ENCODE peak calls at places on chromosomes 5 and 9, in six cellular contexts. W is cardiac muscle cell, F is left ventricle myocardium inferior, Z is neuronal stem cell, M is ovary, J is foreskin keratinocyte. N is an unnamed sample. For H3K4me1, the result is how much of the 10 kb centered on the place peaks cover.

GRCh38 chr5:100479079-100479688 is 56.0 kb upstream of the FAM174A start:
- DNase-seq in F (no peak), W (peak), Z (peak), J (peak), M (no peak), N (no peak)

GRCh38 chr9:114894801-114895433 is 35.5 kb downstream of the TNFSF8 start:
- DNase-seq in J (peak), W (no peak), F (no peak), Z (no peak), M (no peak), N (no peak)

GRCh38 chr5:37569466-37569865 is 190.3 kb downstream of the WDR70 start:
- DNase-seq in Z (no peak), M (no peak), J (no peak), F (no peak), W (no peak), N (no peak)

GRCh38 chr5:139394123-139394653 is 716 bp downstream of the PROB1 start:
- DNase-seq in F (peak), J (no peak), W (peak), Z (no peak), M (no peak), N (no peak)

GRCh38 chr9:69044226-69045219 is 9.0 kb downstream of the FXN start:
- DNase-seq in W (peak), M (no peak), F (no peak), J (no peak), Z (no peak), N (no peak)

GRCh38 chr5:91162534-91163381 is 220.4 kb downstream of the ARRDC3 start:
- DNase-seq in W (no peak), M (no peak), Z (peak), F (peak), J (peak), N (peak)

GRCh38 chr5:168948746-168949145 is 352.2 kb downstream of the SLIT3 start:
- DNase-seq in J (no peak), M (no peak), F (no peak), Z (no peak), W (no peak), N (no peak)

GRCh38 chr5:10077721-10078551 is 171.8 kb downstream of the ATPSCKMT start:
- DNase-seq in Z (no peak), J (no peak), M (no peak), F (no peak), W (peak), N (no peak)

GRCh38 chr9:86700601-86701000 is 246.7 kb downstream of the GAS1 start:
- DNase-seq in Z (no peak), F (peak), J (no peak), M (peak), W (no peak), N (no peak)

GRCh38 chr5:107820339-107820880 is 149.7 kb upstream of the EFNA5 start:
- DNase-seq in W (no peak), J (no peak), F (no peak), Z (no peak), M (no peak), N (no peak)

GRCh38 chr5:117424559-117424958 is 849.9 kb upstream of the SEMA6A start:
- DNase-seq in M (no peak), W (no peak), Z (no peak), F (no peak), J (no peak), N (no peak)

GRCh38 chr9:85212209-85212608 is 529.5 kb downstream of the AGTPBP1 start:
- DNase-seq in M (no peak), F (no peak), W (no peak), Z (no peak), J (peak), N (no peak)

GRCh38 chr5:176529116-176529823 is 7.9 kb downstream of the RNF44 start:
- DNase-seq in F (no peak), M (no peak), W (no peak), J (no peak), Z (no peak), N (no peak)

GRCh38 chr5:156435101-156435500 is 108.1 kb downstream of the SGCD start:
- DNase-seq in Z (no peak), J (no peak), F (no peak), M (no peak), W (no peak), N (no peak)

GRCh38 chr9:137176302-137177182 is 4.7 kb upstream of the TMEM210 start:
- DNase-seq in W (peak), J (no peak), Z (no peak), F (no peak), M (no peak), N (no peak)

GRCh38 chr9:110048976-110049698 is 158.8 kb downstream of the C9orf152 start:
- DNase-seq in J (no peak), M (no peak), Z (no peak), W (no peak), F (no peak), N (no peak)

GRCh38 chr9:110047955-110048472 is 159.9 kb downstream of the C9orf152 start:
- DNase-seq in M (no peak), W (peak), J (no peak), Z (no peak), F (peak), N (no peak)

GRCh38 chr9:110048473-110048975 is 159.4 kb downstream of the C9orf152 start:
- DNase-seq in M (peak), J (no peak), Z (peak), W (peak), F (peak), N (peak)

GRCh38 chr9:110050925-110051355 is 157.0 kb downstream of the C9orf152 start:
- DNase-seq in Z (no peak), W (no peak), M (no peak), J (peak), F (no peak), N (peak)

DNA sequence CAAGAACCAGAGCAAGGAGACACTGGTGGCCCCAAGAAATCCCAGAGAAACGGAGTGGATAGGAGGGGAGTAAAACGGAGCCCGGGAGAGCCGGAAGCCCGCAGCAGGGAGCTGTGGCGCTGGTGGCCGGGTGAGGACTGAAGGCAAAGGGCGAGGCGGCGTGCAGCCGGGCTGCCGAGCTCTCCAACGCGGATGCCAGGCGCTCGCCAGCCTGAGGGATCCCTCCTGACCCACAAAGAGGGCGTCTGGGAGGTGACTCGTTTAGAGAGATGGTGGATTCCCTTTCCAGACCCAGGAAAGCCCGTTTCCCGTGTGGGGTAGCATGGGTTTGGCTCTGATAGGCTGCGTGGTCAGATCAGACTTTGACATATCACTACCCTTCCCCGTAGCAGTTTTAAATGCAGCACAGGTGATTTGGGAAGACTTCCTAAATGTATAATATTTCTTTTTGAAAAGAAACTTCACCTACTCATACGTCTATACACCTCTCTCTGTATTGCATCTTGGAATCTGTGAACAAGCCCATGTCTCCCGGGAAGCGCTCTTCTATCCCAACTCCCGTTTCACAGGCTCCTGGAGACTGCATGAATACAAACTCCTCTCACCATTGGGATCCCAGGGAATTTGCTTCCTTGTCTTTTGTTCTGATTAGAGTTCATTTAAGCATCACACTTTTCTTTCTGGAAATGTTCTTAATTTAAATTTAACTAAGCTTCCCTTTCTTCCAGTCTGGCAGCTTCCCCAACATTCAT is 158.1 kb downstream of the C9orf152 start:
- DNase-seq in J (no peak), W (peak), M (peak), F (peak), Z (no peak), N (peak)
- H3K4me1 ChIP-seq in J (under half), W (under half), M (under half), F (half or more), Z (under half), N (under half)

DNA sequence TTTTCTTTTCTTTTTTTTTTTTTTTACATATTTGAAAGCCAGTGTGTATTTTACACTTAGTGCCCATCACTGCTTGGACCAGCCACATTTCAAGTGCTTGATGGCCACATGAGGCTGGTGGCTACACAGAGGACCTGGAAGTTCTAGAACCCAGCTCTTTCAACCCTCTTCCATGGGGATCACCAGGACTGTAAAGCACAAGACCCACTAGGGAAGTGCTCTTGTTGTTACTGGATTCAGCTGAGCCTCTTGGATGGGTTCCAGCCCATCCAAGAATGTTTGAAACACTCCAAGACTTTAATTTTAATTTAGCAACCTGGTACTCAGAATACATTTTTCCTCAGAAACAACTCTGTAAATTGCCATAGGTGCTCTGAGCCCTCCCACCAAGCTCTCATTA is 212.6 kb downstream of the HSD17B3 start:
- DNase-seq in F (no peak), Z (no peak), M (no peak), W (no peak), J (no peak), N (no peak)
- H3K27ac ChIP-seq in F (no peak), Z (no peak), M (no peak), W (no peak), J (no peak), N (no peak)

GRCh38 chr5:132260051-132260450 is 2.6 kb downstream of the PDLIM4 start:
- DNase-seq in J (peak), F (no peak), W (no peak), M (no peak), Z (no peak), N (no peak)
- H3K4me1 ChIP-seq in J (under half), F (half or more), W (under half), M (under half), Z (under half), N (half or more)

DNA sequence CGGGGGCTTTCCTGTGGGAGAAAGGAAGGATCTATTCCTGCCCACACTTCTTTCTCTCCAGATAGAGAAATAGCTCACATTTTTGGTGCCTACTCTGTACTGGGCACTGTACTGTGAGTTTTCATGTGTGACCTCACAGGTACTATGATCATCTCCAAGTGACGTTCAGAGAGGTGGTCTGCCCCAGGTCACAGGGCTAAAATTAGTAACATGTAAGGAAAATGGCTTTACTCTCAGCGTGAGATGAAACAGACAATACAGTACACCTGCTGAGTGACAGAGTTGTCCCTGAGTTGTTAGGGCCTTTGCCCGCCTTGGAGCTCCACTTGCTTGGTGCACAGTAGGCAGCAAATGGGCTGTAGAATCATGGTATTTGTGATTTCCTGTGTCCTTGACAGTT is 306.1 kb upstream of the DMRT1 start:
- DNase-seq in Z (no peak), W (peak), M (no peak), J (no peak), F (no peak), N (no peak)
- H3K27ac ChIP-seq in Z (no peak), W (peak), M (no peak), J (no peak), F (peak), N (no peak)

GRCh38 chr5:132100672-132101261 is 27.2 kb downstream of the CSF2 start:
- DNase-seq in Z (no peak), M (no peak), J (no peak), F (no peak), W (no peak), N (no peak)

GRCh38 chr5:132099905-132100304 is 26.3 kb downstream of the CSF2 start:
- DNase-seq in Z (no peak), F (no peak), W (no peak), J (no peak), M (no peak), N (no peak)

GRCh38 chr5:132098621-132099020 is 25.0 kb downstream of the CSF2 start:
- DNase-seq in Z (no peak), F (no peak), J (no peak), M (no peak), W (no peak), N (no peak)

GRCh38 chr5:132098151-132098594 is 24.6 kb downstream of the CSF2 start:
- DNase-seq in Z (no peak), F (no peak), M (no peak), J (no peak), W (no peak), N (no peak)

GRCh38 chr5:132099073-132099748 is 25.6 kb downstream of the CSF2 start:
- DNase-seq in M (no peak), J (no peak), W (no peak), Z (no peak), F (no peak), N (no peak)
- H3K4me1 ChIP-seq in M (under half), J (under half), W (under half), Z (under half), F (under half), N (under half)

N was measured in sigmoid colon.